ENCODE peak calls at places on chromosomes 5 and 9, in five cellular contexts. F is T1000; O is psoas muscle; X is smooth muscle cell of the brain vasculature; I is stimulated activated CD8-positive, alpha-beta memory T cell treated with anti-CD3 and anti-CD28 coated beads, Interleukin-4, amount 100 ng/mL, for 24 hours. N is an unnamed sample.

GRCh38 chr9:135840539-135840938 is 66.8 kb downstream of the CAMSAP1 start:
- DNase-seq in F (no peak), O (no peak), X (no peak), I (no peak), N (no peak)

GRCh38 chr5:124605516-124605915 is 140.9 kb downstream of the ZNF608 start:
- DNase-seq in F (no peak), O (peak), X (no peak), I (no peak), N (no peak)

GRCh38 chr9:30160570-30160969 is 2223.9 kb upstream of the ACO1 start:
- DNase-seq in F (no peak), O (no peak), X (no peak), I (no peak), N (no peak)

GRCh38 chr5:132224721-132225120 is 2.9 kb downstream of the P4HA2 start:
- DNase-seq in F (no peak), O (no peak), X (no peak), I (no peak), N (no peak)

GRCh38 chr5:149212203-149212951 is 59.3 kb upstream of the AFAP1L1 start:
- DNase-seq in F (peak), O (no peak), X (peak), I (no peak), N (peak)

GRCh38 chr9:124282442-124283231 is 24.9 kb downstream of the NEK6 start:
- DNase-seq in F (no peak), O (peak), X (no peak), I (no peak), N (no peak)

GRCh38 chr5:169424956-169425318 is 124.0 kb upstream of the SLIT3 start:
- DNase-seq in F (no peak), O (no peak), X (no peak), I (no peak), N (no peak)

GRCh38 chr9:127065592-127065991 is 56.8 kb downstream of the ANGPTL2 start:
- DNase-seq in F (no peak), O (no peak), X (no peak), I (no peak), N (no peak)

GRCh38 chr9:112278152-112278551 is 55.3 kb downstream of the PTBP3 start:
- DNase-seq in F (no peak), O (no peak), X (no peak), I (no peak), N (no peak)

GRCh38 chr9:124593080-124594058 is 86.2 kb upstream of the NR5A1 start:
- DNase-seq in F (no peak), O (no peak), X (no peak), I (no peak), N (no peak)

GRCh38 chr9:131610231-131610761 is 65.0 kb downstream of the PRRT1B start:
- DNase-seq in F (no peak), O (no peak), X (no peak), I (no peak), N (no peak)

GRCh38 chr5:54547711-54548250 is 30.2 kb downstream of the SNX18 start:
- DNase-seq in F (no peak), O (peak), X (no peak), I (no peak), N (peak)

GRCh38 chr5:71663570-71663969 is 55.5 kb upstream of the CARTPT start:
- DNase-seq in F (no peak), O (no peak), X (no peak), I (no peak), N (no peak)

GRCh38 chr9:124038239-124038638 is 26.7 kb downstream of the LHX2 start:
- DNase-seq in F (no peak), O (no peak), X (no peak), I (no peak), N (no peak)

GRCh38 chr9:96139592-96140251 is 162.3 kb downstream of the HSD17B3 start:
- DNase-seq in F (peak), O (no peak), X (peak), I (no peak), N (no peak)

GRCh38 chr5:66538531-66538930 is 57.7 kb upstream of the MAST4 start:
- DNase-seq in F (no peak), O (no peak), X (no peak), I (no peak), N (no peak)

GRCh38 chr5:93281980-93282772 is 298.8 kb downstream of the NR2F1-AS1 start:
- DNase-seq in F (no peak), O (no peak), X (no peak), I (no peak), N (no peak)

GRCh38 chr5:31023105-31023504 is 170.4 kb upstream of the CDH6 start:
- DNase-seq in F (no peak), O (no peak), X (no peak), I (no peak), N (no peak)

GRCh38 chr5:32173394-32174010 is 617 bp downstream of the GOLPH3 start:
- DNase-seq in F (no peak), O (peak), X (no peak), I (no peak), N (peak)

GRCh38 chr9:108861997-108862396 is at the start of gene ACTL7A:
- DNase-seq in F (no peak), O (no peak), X (no peak), I (no peak), N (no peak)

GRCh38 chr5:14868771-14869170 is 2.8 kb downstream of the ANKH start:
- DNase-seq in F (no peak), O (no peak), X (no peak), I (no peak), N (no peak)

GRCh38 chr5:141958113-141958512 is at the start of gene PCDH12:
- DNase-seq in F (no peak), O (peak), X (no peak), I (no peak), N (no peak)

GRCh38 chr5:162068412-162068811 is 839 bp downstream of the GABRG2 start:
- DNase-seq in F (peak), O (no peak), X (no peak), I (no peak), N (peak)

GRCh38 chr9:84317563-84317962 is 23.0 kb downstream of the SLC28A3 start:
- DNase-seq in F (no peak), O (no peak), X (no peak), I (no peak), N (no peak)

GRCh38 chr9:100466828-100467220 is 6.1 kb upstream of the TMEFF1 start:
- DNase-seq in F (no peak), O (no peak), X (no peak), I (no peak), N (no peak)

GRCh38 chr9:34139477-34140146 is 13.1 kb upstream of the DCAF12 start:
- DNase-seq in F (peak), O (no peak), X (peak), I (no peak), N (peak)

N was measured in PC-9.